ENCODE peak calls at places on chromosome 21, in eight cellular contexts. Y is stomach, M is heart left ventricle, B is endothelial cell of umbilical vein, R is spleen, P is A549, D is uterus, A is prostate gland. K is an unnamed sample.

GRCh38 chr21:37700641-37701202 is 215.5 kb downstream of the KCNJ6 start:
- DNase-seq in Y (no peak), R (no peak), D (no peak), P (peak), B (peak), M (peak), A (no peak), K (peak)

GRCh38 chr21:28798798-28799197 is 193.9 kb downstream of the LTN1 start:
- DNase-seq in D (no peak), B (no peak), P (no peak), M (no peak), R (no peak), Y (no peak), A (no peak), K (no peak)

GRCh38 chr21:37907076-37907475 is 9.2 kb downstream of the KCNJ6 start:
- DNase-seq in B (no peak), D (no peak), P (no peak), R (no peak), A (no peak), Y (no peak), M (no peak), K (no peak)

GRCh38 chr21:36759348-36760083 is 60.6 kb downstream of the SIM2 start:
- DNase-seq in P (no peak), Y (no peak), M (no peak), D (no peak), R (no peak), B (no peak), A (no peak), K (no peak)

GRCh38 chr21:43588957-43589356 is 70.3 kb downstream of the HSF2BP start:
- DNase-seq in M (no peak), P (peak), A (no peak), R (no peak), Y (no peak), B (no peak), D (no peak), K (no peak)

GRCh38 chr21:26554365-26554764 is 18.7 kb downstream of the CYYR1 start:
- DNase-seq in D (no peak), A (no peak), P (no peak), B (no peak), M (no peak), Y (no peak), R (no peak), K (no peak)

GRCh38 chr21:36396314-36396713 is 11.1 kb downstream of the CHAF1B start:
- DNase-seq in M (no peak), R (no peak), D (no peak), B (no peak), A (no peak), Y (no peak), P (no peak), K (no peak)

GRCh38 chr21:28256420-28256831 is 736.3 kb downstream of the LTN1 start:
- DNase-seq in M (no peak), D (no peak), Y (no peak), P (no peak), R (no peak), A (no peak), B (no peak), K (no peak)

GRCh38 chr21:37863842-37864241 is 52.4 kb downstream of the KCNJ6 start:
- DNase-seq in R (no peak), A (no peak), B (no peak), D (no peak), M (no peak), Y (no peak), P (no peak), K (no peak)

GRCh38 chr21:37072239-37072987 is 458 bp downstream of the PIGP start:
- DNase-seq in B (no peak), P (no peak), D (no peak), A (peak), M (peak), Y (peak), R (no peak), K (peak)

GRCh38 chr21:36882776-36883175 is 83.7 kb downstream of the HLCS start:
- DNase-seq in M (no peak), A (no peak), P (peak), B (no peak), D (no peak), R (no peak), Y (no peak), K (no peak)

GRCh38 chr21:36915014-36915700 is 51.3 kb downstream of the HLCS start:
- DNase-seq in P (no peak), Y (no peak), M (no peak), D (no peak), R (no peak), A (no peak), B (no peak), K (no peak)

GRCh38 chr21:37032877-37033471 is 26.5 kb downstream of the RIPPLY3 start:
- DNase-seq in B (no peak), M (no peak), A (no peak), Y (no peak), R (no peak), D (no peak), P (peak), K (peak)

GRCh38 chr21:42784896-42785451 is 94.4 kb downstream of the WDR4 start:
- DNase-seq in A (no peak), M (no peak), Y (no peak), D (no peak), P (no peak), B (no peak), R (no peak), K (no peak)

GRCh38 chr21:38492002-38492401 is 6.3 kb downstream of the ERG start:
- DNase-seq in M (no peak), D (no peak), B (peak), A (no peak), Y (no peak), R (no peak), P (no peak), K (no peak)

GRCh38 chr21:32558131-32558530 is 27.2 kb downstream of the TCP10L start:
- DNase-seq in A (no peak), Y (no peak), B (no peak), P (no peak), M (no peak), R (no peak), D (no peak), K (no peak)

GRCh38 chr21:21199342-21200102 is 201.3 kb downstream of the NCAM2 start:
- DNase-seq in D (no peak), M (no peak), R (no peak), A (no peak), P (no peak), B (no peak), Y (no peak), K (no peak)

GRCh38 chr21:36926989-36927695 is 39.3 kb downstream of the HLCS start:
- DNase-seq in B (no peak), P (peak), A (peak), R (no peak), M (no peak), D (no peak), Y (no peak), K (no peak)

GRCh38 chr21:39318091-39318959 is 4.9 kb upstream of the BRWD1 start:
- DNase-seq in B (no peak), R (no peak), Y (no peak), M (no peak), D (no peak), P (no peak), A (no peak), K (no peak)

GRCh38 chr21:38269567-38269917 is 12.8 kb downstream of the KCNJ15 start:
- DNase-seq in A (no peak), Y (no peak), R (no peak), B (no peak), M (no peak), P (no peak), D (no peak), K (no peak)

GRCh38 chr21:18549214-18549905 is 145.8 kb upstream of the TMPRSS15 start:
- DNase-seq in A (no peak), Y (no peak), D (no peak), R (no peak), M (no peak), P (no peak), B (peak), K (no peak)

GRCh38 chr21:38790038-38790437 is 15.7 kb upstream of the ETS2 start:
- DNase-seq in P (no peak), Y (no peak), M (no peak), D (no peak), R (no peak), A (no peak), B (no peak), K (no peak)

GRCh38 chr21:44778094-44778493 is 23.5 kb downstream of the UBE2G2 start:
- DNase-seq in B (no peak), R (no peak), Y (no peak), P (no peak), A (no peak), D (no peak), M (no peak), K (no peak)

GRCh38 chr21:29656504-29657227 is 283.1 kb downstream of the GRIK1 start:
- DNase-seq in Y (no peak), A (no peak), B (peak), M (no peak), D (no peak), R (no peak), P (peak), K (peak)

GRCh38 chr21:40146201-40146890 is 279.1 kb downstream of the PCP4 start:
- DNase-seq in Y (no peak), R (no peak), M (no peak), A (no peak), D (no peak), B (no peak), P (no peak), K (no peak)

GRCh38 chr21:44304846-44305245 is 5.0 kb downstream of the PFKL start:
- DNase-seq in R (no peak), A (peak), D (no peak), M (no peak), P (peak), Y (peak), B (peak), K (peak)

GRCh38 chr21:29177800-29178199 is 47.4 kb downstream of the MAP3K7CL start:
- DNase-seq in D (no peak), M (no peak), A (no peak), B (no peak), P (no peak), Y (no peak), R (no peak), K (no peak)

GRCh38 chr21:38664821-38665220 is 140.9 kb upstream of the ETS2 start:
- DNase-seq in B (no peak), M (no peak), A (no peak), R (no peak), D (no peak), Y (no peak), P (no peak), K (no peak)

GRCh38 chr21:39670741-39671140 is 58.0 kb downstream of the B3GALT5 start:
- DNase-seq in P (no peak), A (no peak), R (no peak), M (no peak), B (no peak), Y (no peak), D (no peak), K (no peak)

GRCh38 chr21:36753556-36753955 is 54.6 kb downstream of the SIM2 start:
- DNase-seq in B (peak), M (no peak), P (peak), Y (no peak), A (no peak), D (no peak), R (no peak), K (peak)

GRCh38 chr21:32426592-32427051 is 14.1 kb downstream of the EVA1C start:
- DNase-seq in P (peak), D (no peak), B (peak), Y (no peak), R (no peak), M (no peak), A (no peak), K (no peak)

GRCh38 chr21:17451364-17451869 is 61.4 kb upstream of the CXADR start:
- DNase-seq in R (no peak), B (peak), Y (no peak), D (peak), A (no peak), M (no peak), P (peak), K (peak)

GRCh38 chr21:26148071-26148470 is 22.5 kb downstream of the APP start:
- DNase-seq in D (no peak), P (peak), R (no peak), B (peak), A (no peak), Y (no peak), M (no peak), K (peak)

GRCh38 chr21:41377715-41378114 is 15.9 kb downstream of the MX2 start:
- DNase-seq in R (no peak), Y (no peak), M (no peak), D (peak), A (no peak), P (no peak), B (no peak), K (no peak)
- TF ChIP-seq POLR2A in R (no peak), Y (no peak), M (no peak), D (no peak), A (no peak), P (no peak), B (no peak), K (no peak)

GRCh38 chr21:41507521-41508414 is at the start of gene TMPRSS2:
- DNase-seq in D (no peak), M (no peak), B (no peak), R (no peak), Y (peak), A (peak), P (no peak), K (no peak)
- TF ChIP-seq POLR2A in D (no peak), M (no peak), B (no peak), R (no peak), Y (peak), A (peak), P (no peak), K (no peak)

GRCh38 chr21:25133939-25134338 is 473.3 kb downstream of the MRPL39 start:
- DNase-seq in Y (no peak), R (no peak), P (no peak), A (no peak), D (no peak), B (no peak), M (no peak), K (no peak)
- TF ChIP-seq POLR2A in Y (no peak), R (no peak), P (no peak), A (no peak), D (no peak), B (no peak), M (no peak), K (no peak)

DNA sequence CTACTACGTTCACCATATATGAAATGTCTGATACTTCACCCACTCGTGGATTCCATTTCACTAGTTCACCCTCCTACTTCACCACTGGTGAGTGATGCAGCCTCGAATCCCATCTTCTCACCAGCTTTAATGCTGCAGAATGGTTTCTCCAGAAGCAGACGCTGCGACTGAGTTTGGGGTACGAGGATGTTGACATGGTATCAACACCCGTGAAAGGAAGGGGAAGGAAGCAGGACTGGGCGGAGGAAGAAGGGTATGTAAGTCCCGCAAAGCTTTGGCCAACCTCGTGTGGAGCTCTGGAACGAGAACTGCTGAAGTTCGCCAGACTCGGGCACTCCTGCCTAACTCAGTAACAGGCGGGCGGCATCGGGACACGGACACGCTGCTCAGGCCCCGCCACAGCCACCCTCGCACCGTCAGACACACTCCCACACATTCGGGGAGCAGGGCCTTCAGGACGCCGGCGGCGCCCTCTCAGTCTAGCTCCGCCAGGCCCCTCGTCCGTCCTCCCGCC is 833 bp upstream of the DIP2A start:
- DNase-seq in P (peak), R (no peak), M (peak), D (no peak), A (peak), Y (peak), B (peak), K (peak)
- TF ChIP-seq POLR2A in P (no peak), R (no peak), M (no peak), D (no peak), A (no peak), Y (no peak), B (no peak), K (no peak)

DNA sequence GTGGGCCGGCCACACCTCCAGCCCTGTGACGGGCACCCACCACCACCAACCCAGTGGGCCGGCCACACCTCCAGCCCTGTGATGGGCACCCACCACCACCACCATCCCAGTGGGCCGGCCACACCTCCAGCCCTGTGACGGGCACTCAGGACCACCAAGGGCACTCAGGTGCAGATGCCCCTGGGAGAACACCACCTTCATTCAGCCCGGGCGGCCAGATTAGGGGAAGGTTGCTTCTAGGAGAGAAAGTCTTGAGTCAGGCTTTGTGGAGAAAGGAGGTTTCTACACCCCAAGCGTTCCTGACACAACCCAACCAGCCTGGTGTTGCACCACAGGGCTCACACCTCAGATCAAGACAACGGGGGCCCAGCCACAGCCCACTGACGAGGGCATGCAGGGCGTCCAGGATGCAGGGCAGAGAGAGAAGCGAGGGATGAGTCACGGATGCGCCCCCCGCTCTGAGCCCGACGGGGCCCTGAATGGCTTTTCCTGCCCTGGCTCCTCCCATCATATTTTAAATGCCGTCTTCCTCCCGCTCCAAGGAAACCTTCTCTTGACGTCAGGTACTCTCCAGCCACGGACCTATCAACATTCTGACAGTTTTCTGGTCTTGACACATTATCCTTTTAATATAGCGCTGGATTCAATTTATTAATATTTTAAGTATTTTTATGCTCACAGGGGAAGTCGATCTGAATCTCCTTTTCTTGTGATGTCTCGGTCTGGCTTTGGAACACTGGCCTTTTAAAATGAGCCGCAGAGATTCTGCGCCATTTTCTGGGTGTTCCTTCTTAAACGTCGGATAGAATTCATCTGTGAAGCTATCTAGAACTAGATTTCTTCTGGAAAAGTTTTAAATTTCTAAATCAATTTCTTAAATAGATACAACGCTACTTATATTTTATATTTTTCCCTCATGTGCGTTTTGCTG is 631 bp upstream of the SPATC1L start:
- DNase-seq in D (peak), A (peak), M (peak), Y (peak), P (no peak), R (peak), B (peak), K (peak)
- TF ChIP-seq POLR2A in D (no peak), A (no peak), M (no peak), Y (no peak), P (no peak), R (no peak), B (peak), K (peak)

GRCh38 chr21:15064576-15065380 is at the start of gene NRIP1:
- DNase-seq in P (peak), A (peak), B (peak), R (peak), M (peak), D (peak), Y (peak), K (peak)
- TF ChIP-seq POLR2A in P (peak), A (peak), B (peak), R (no peak), M (peak), D (peak), Y (peak), K (peak)

DNA sequence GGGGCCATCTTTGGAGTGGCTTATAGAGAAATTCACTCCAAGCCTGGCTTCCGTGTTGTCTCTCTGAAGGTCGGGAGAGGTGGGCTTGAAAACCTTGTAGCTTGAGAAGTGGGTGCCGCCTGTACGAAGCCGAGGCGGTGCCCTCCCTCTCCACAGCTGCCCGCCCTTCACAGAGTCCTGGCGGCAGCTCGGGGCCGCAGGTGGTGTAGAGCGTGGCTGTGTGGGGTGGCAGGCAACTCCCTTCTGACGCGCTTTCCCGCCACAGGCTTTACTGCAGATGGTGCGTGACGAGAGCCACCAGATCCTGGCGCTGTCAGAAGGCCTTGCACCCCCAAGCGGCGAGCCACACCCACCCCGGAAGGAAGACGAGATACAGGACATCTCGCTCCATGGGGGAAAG is 33.1 kb upstream of the DIP2A start:
- DNase-seq in Y (no peak), P (no peak), M (no peak), D (no peak), B (no peak), A (no peak), R (peak), K (no peak)
- TF ChIP-seq POLR2A in Y (no peak), P (no peak), M (no peak), D (no peak), B (no peak), A (no peak), R (no peak), K (no peak)

DNA sequence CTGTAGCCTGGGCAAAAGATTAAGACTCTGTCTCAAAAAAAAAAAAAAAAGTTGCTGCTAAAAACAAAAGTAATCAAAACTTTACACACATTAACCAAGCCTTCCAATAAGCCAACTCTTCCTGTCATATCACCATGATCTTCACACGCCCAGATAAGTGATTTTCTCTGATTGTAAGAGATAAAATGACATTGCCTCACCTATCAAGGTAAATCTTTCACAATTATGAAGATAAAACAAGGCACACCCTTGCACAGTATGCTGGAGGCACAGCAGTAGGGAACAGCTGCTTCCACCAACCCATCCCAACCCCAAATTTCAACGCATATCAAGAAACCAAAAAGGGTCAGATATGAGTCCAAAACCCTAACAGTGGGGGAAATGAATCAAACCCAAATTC is 8.8 kb upstream of the TIAM1 start:
- DNase-seq in Y (no peak), M (no peak), R (no peak), A (no peak), P (no peak), B (no peak), D (no peak), K (no peak)
- TF ChIP-seq POLR2A in Y (no peak), M (no peak), R (no peak), A (no peak), P (no peak), B (no peak), D (no peak), K (no peak)

GRCh38 chr21:33562389-33562788 is 19.6 kb downstream of the SON start:
- DNase-seq in R (no peak), M (no peak), B (no peak), A (no peak), Y (no peak), D (no peak), P (no peak), K (no peak)
- TF ChIP-seq POLR2A in R (no peak), M (no peak), B (no peak), A (no peak), Y (no peak), D (no peak), P (no peak), K (no peak)

K was measured in H54.